ENCODE peak calls at places on chromosome 14, in seven cellular contexts. I is SK-N-SH, B is H1, K is A549, V is GM12878, W is HepG2, C is K562. T is an unnamed sample.

GRCh38 chr14:64158608-64159007 is 135.6 kb downstream of the ESR2 start:
- DNase-seq in W (no peak), K (no peak), B (no peak), I (no peak), V (no peak), C (no peak), T (no peak)

GRCh38 chr14:63867926-63868921 is 15.4 kb downstream of the SYNE2 start:
- DNase-seq in B (no peak), V (peak), C (no peak), K (no peak), I (no peak), W (no peak), T (no peak)

GRCh38 chr14:44149597-44149996 is 357.5 kb downstream of the FSCB start:
- DNase-seq in V (no peak), I (peak), W (peak), B (peak), C (peak), K (peak), T (peak)

GRCh38 chr14:88941414-88941813 is 117.0 kb downstream of the TTC8 start:
- DNase-seq in I (no peak), K (peak), C (no peak), V (no peak), B (no peak), W (no peak), T (no peak)

GRCh38 chr14:49999216-49999761 is 106.4 kb downstream of the ARF6 start:
- DNase-seq in W (no peak), K (peak), B (no peak), V (no peak), C (peak), I (peak), T (no peak)

GRCh38 chr14:96231731-96232130 is 24.3 kb upstream of the BDKRB1 start:
- DNase-seq in B (no peak), I (no peak), V (no peak), C (no peak), W (no peak), K (no peak), T (no peak)

GRCh38 chr14:72715910-72716268 is 178.0 kb downstream of the DPF3 start:
- DNase-seq in W (no peak), I (no peak), B (no peak), K (no peak), C (no peak), V (no peak), T (no peak)

GRCh38 chr14:92867246-92867925 is 55.6 kb upstream of the CHGA start:
- DNase-seq in I (no peak), V (no peak), W (no peak), K (no peak), C (no peak), B (no peak), T (no peak)

GRCh38 chr14:91382712-91383111 is 34.9 kb downstream of the CCDC88C start:
- DNase-seq in K (no peak), C (no peak), W (no peak), B (no peak), V (no peak), I (no peak), T (no peak)

GRCh38 chr14:74647834-74648361 is 35.9 kb upstream of the LTBP2 start:
- DNase-seq in I (peak), K (no peak), W (no peak), C (no peak), B (no peak), V (no peak), T (no peak)

GRCh38 chr14:55807059-55807499 is 227.1 kb downstream of the KTN1 start:
- DNase-seq in I (peak), B (no peak), W (peak), V (no peak), C (peak), K (peak), T (no peak)
- TF ChIP-seq MAX in I (no peak), B (no peak), W (no peak), V (no peak), C (no peak), K (no peak), T (no peak)

GRCh38 chr14:71452535-71452934 is 479.7 kb upstream of the RGS6 start:
- DNase-seq in K (no peak), W (no peak), V (no peak), C (no peak), B (no peak), I (no peak), T (no peak)
- TF ChIP-seq USF2 in K (no peak), W (no peak), V (no peak), C (no peak), B (no peak), I (no peak), T (no peak)

GRCh38 chr14:99635116-99635515 is 9.8 kb upstream of the HHIPL1 start:
- DNase-seq in B (no peak), V (no peak), I (no peak), W (no peak), C (no peak), K (no peak), T (no peak)
- TF ChIP-seq MAX in B (no peak), V (no peak), I (no peak), W (no peak), C (no peak), K (no peak), T (no peak)

GRCh38 chr14:26206640-26207039 is 391.2 kb downstream of the NOVA1 start:
- DNase-seq in B (no peak), I (no peak), K (no peak), W (no peak), C (no peak), V (no peak), T (no peak)

GRCh38 chr14:26204362-26204953 is 393.4 kb downstream of the NOVA1 start:
- DNase-seq in K (no peak), I (no peak), C (no peak), W (no peak), V (no peak), B (no peak), T (no peak)

GRCh38 chr14:26199599-26200370 is 398.0 kb downstream of the NOVA1 start:
- DNase-seq in V (no peak), W (no peak), I (no peak), C (no peak), B (no peak), K (no peak), T (no peak)

GRCh38 chr14:26200675-26201074 is 397.2 kb downstream of the NOVA1 start:
- DNase-seq in I (no peak), B (no peak), V (no peak), W (no peak), K (no peak), C (no peak), T (no peak)

DNA sequence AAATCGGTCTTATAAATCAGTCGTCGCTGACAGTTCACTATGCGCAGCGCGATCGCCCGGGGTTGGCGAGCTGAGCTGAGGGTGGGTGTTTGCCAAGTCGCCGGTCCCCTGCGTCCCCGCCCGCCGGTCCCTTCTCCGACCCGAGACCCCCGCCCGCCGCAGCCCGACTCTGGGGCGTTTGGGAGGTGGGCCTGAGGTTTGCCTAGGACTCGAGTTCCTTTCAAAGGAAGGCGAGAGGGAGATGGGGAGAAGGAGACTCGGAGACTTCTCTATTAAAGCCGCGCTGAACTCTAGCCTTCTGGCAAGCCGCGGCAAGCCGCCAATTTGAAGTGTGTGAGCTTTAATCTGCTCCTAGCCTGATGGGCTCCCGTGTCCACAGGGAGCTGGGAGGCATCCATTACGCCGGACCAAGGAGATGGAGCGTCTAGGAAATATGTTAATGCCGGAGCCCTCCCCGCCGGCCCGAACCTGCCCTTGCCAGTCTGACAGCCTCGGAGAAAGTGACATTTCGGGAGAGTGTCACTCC is 392.8 kb downstream of the NOVA1 start:
- DNase-seq in C (no peak), W (no peak), V (no peak), K (no peak), I (peak), B (no peak), T (peak)
- TF ChIP-seq USF2 in C (no peak), W (no peak), V (no peak), K (no peak), I (no peak), B (no peak), T (no peak)

GRCh38 chr14:83289390-83289789 is 1755.7 kb upstream of the SEL1L start:
- DNase-seq in W (no peak), I (no peak), K (no peak), B (no peak), C (no peak), V (no peak), T (no peak)
- TF ChIP-seq MAX in W (no peak), I (no peak), K (no peak), B (no peak), C (no peak), V (no peak), T (no peak)